ENCODE peak calls at places on chromosomes 16 and 17, in seven cellular contexts. U, O, C, H, N, L and J are unnamed samples.

GRCh38 chr16:67676516-67676915 is 9.9 kb downstream of the C16orf86 start:
- DNase-seq in O (no peak), C (no peak), H (no peak), U (no peak), L (no peak), N (no peak), J (no peak)

GRCh38 chr17:70168979-70169706 is at the start of gene KCNJ2:
- DNase-seq in N (peak; percentile 89), L (peak; percentile 91), C (peak; percentile 83), U (peak; percentile 78), O (peak; percentile 84), H (peak; percentile 95), J (peak; percentile 75)

GRCh38 chr17:35101725-35102124 is 17.9 kb downstream of the RAD51D start:
- DNase-seq in N (no peak), C (no peak), U (no peak), L (no peak), O (no peak), H (no peak), J (no peak)

GRCh38 chr16:82835487-82836160 is 208.9 kb downstream of the CDH13 start:
- DNase-seq in L (no peak), C (no peak), N (no peak), U (peak; percentile 19), H (no peak), O (no peak), J (no peak)

GRCh38 chr17:29386760-29387159 is 3.4 kb upstream of the TAOK1 start:
- DNase-seq in N (no peak), C (peak; percentile 46), U (no peak), O (no peak), H (no peak), L (no peak), J (no peak)

GRCh38 chr17:3602499-3602898 is 6.7 kb downstream of the TRPV1 start:
- DNase-seq in L (no peak), U (peak; percentile 8), H (peak; percentile 77), O (peak; percentile 42), N (no peak), C (no peak), J (no peak)

GRCh38 chr17:3944485-3945388 is 19.5 kb downstream of the ATP2A3 start:
- DNase-seq in H (peak; percentile 97), O (peak; percentile 80), N (peak; percentile 37), U (peak; percentile 41), L (peak; percentile 53), C (no peak), J (peak; percentile 51)

GRCh38 chr16:1299012-1299867 is 10.2 kb upstream of the UBE2I start:
- DNase-seq in C (no peak), L (no peak), U (no peak), O (peak; percentile 70), H (no peak), N (no peak), J (no peak)

GRCh38 chr16:81586421-81586820 is 141.8 kb downstream of the CMIP start:
- DNase-seq in C (no peak), O (no peak), L (no peak), H (no peak), N (no peak), U (peak; percentile 58), J (no peak)

GRCh38 chr16:48383877-48384304 is 1.3 kb downstream of the SIAH1 start:
- DNase-seq in U (peak; percentile 41), C (peak; percentile 57), N (peak; percentile 53), O (peak; percentile 34), H (no peak), L (no peak), J (no peak)

GRCh38 chr16:80369559-80369958 is 171.2 kb upstream of the DYNLRB2 start:
- DNase-seq in L (no peak), O (peak; percentile 30), H (peak; percentile 84), U (peak; percentile 59), N (peak; percentile 36), C (peak; percentile 63), J (peak; percentile 66)

GRCh38 chr16:82580293-82580900 is 46.4 kb upstream of the CDH13 start:
- DNase-seq in N (peak; percentile 27), L (no peak), U (peak; percentile 62), O (no peak), C (no peak), H (peak; percentile 46), J (no peak)

GRCh38 chr16:69836252-69836651 is 74.1 kb downstream of the WWP2 start:
- DNase-seq in L (no peak), C (no peak), O (no peak), H (no peak), U (no peak), N (no peak), J (no peak)

GRCh38 chr17:20955437-20956323 is 87.1 kb downstream of the USP22 start:
- DNase-seq in C (peak; percentile 62), N (peak; percentile 32), L (peak; percentile 27), O (peak; percentile 43), U (peak; percentile 28), H (no peak), J (peak; percentile 57)

GRCh38 chr17:31696184-31696602 is 162.9 kb downstream of the COPRS start:
- DNase-seq in U (peak; percentile 95), N (peak; percentile 40), H (peak; percentile 94), C (peak; percentile 78), O (peak; percentile 39), L (peak; percentile 88), J (peak; percentile 82)

GRCh38 chr16:10612649-10613179 is 32.3 kb upstream of the EMP2 start:
- DNase-seq in N (no peak), L (no peak), U (no peak), H (no peak), O (no peak), C (no peak), J (no peak)

GRCh38 chr17:17125136-17126084 is 80.7 kb downstream of the PLD6 start:
- DNase-seq in L (no peak), N (no peak), H (peak; percentile 44), O (no peak), U (no peak), C (no peak), J (no peak)

GRCh38 chr16:24955975-24956731 is 59.0 kb downstream of the ARHGAP17 start:
- DNase-seq in H (no peak), O (no peak), L (no peak), C (no peak), N (no peak), U (no peak), J (no peak)

GRCh38 chr17:32127156-32127897 is 15.0 kb upstream of the RHOT1 start:
- DNase-seq in C (peak; percentile 89), N (peak; percentile 89), O (peak; percentile 87), U (peak; percentile 71), H (peak; percentile 52), L (peak; percentile 85), J (peak; percentile 76)

GRCh38 chr17:62216847-62217246 is 151.8 kb upstream of the MED13 start:
- DNase-seq in U (no peak), C (no peak), N (no peak), H (no peak), L (no peak), O (no peak), J (no peak)

GRCh38 chr17:27993723-27994310 is 48.7 kb upstream of the NLK start:
- DNase-seq in C (no peak), H (no peak), U (no peak), L (no peak), N (no peak), O (no peak), J (no peak)

GRCh38 chr16:29023279-29024278 is 38.7 kb downstream of the LAT start:
- DNase-seq in L (no peak), U (peak; percentile 10), O (no peak), C (no peak), H (no peak), N (no peak), J (no peak)

GRCh38 chr16:77863250-77863649 is 74.9 kb downstream of the VAT1L start:
- DNase-seq in H (no peak), N (peak; percentile 92), L (no peak), C (no peak), O (no peak), U (no peak), J (no peak)

GRCh38 chr17:42775534-42776098 is 2.4 kb downstream of the VPS25 start:
- DNase-seq in C (no peak), L (no peak), U (peak; percentile 95), N (no peak), O (no peak), H (no peak), J (no peak)

GRCh38 chr17:65683428-65683827 is 122.0 kb upstream of the AXIN2 start:
- DNase-seq in H (no peak), C (no peak), U (no peak), O (no peak), N (no peak), L (no peak), J (no peak)

GRCh38 chr17:6670999-6671398 is 19.4 kb downstream of the C17orf100 start:
- DNase-seq in U (no peak), H (no peak), L (no peak), C (no peak), O (no peak), N (no peak), J (no peak)

GRCh38 chr17:48563385-48563838 is 14.7 kb downstream of the HOXB4 start:
- DNase-seq in H (no peak), L (no peak), O (no peak), C (no peak), N (no peak), U (peak; percentile 49), J (no peak)
- H3K4me3 ChIP-seq in H (no peak overlapping the region), L (peak overlapping the region; percentile 61), O (peak overlapping the region; percentile 52), C (peak overlapping the region; percentile 51), N (no peak overlapping the region), U (peak overlapping the region; percentile 48), J (no peak overlapping the region)

GRCh38 chr16:17176199-17176598 is 294.6 kb downstream of the XYLT1 start:
- DNase-seq in H (no peak), U (no peak), L (no peak), N (no peak), O (no peak), C (no peak), J (no peak)

GRCh38 chr16:17170435-17170834 is 300.3 kb downstream of the XYLT1 start:
- DNase-seq in U (no peak), C (no peak), O (no peak), H (no peak), N (no peak), L (no peak), J (no peak)

GRCh38 chr16:17177242-17177967 is 293.4 kb downstream of the XYLT1 start:
- DNase-seq in N (no peak), H (no peak), L (no peak), C (no peak), U (peak; percentile 95), O (no peak), J (no peak)

GRCh38 chr16:17171250-17172143 is 299.3 kb downstream of the XYLT1 start:
- DNase-seq in U (no peak), O (no peak), L (no peak), H (no peak), N (no peak), C (no peak), J (no peak)

GRCh38 chr16:17173134-17173729 is 297.5 kb downstream of the XYLT1 start:
- DNase-seq in O (peak; percentile 58), H (no peak), U (peak; percentile 85), N (peak; percentile 31), C (peak; percentile 74), L (peak; percentile 24), J (peak; percentile 19)
- H3K27ac ChIP-seq in O (no peak overlapping the region), H (no peak overlapping the region), U (no peak overlapping the region), N (no peak overlapping the region), C (no peak overlapping the region), L (no peak overlapping the region), J (no peak overlapping the region)

GRCh38 chr16:9297437-9298113 is 206.1 kb downstream of the HAPSTR1 start:
- DNase-seq in U (no peak), H (peak; percentile 61), C (no peak), L (no peak), N (no peak), O (peak; percentile 75), J (peak; percentile 18)
- TF ChIP-seq CTCF in U (no peak), H (peak; percentile 64), C (peak; percentile 79), L (peak; percentile 68), N (peak; percentile 39), O (peak; percentile 75), J (peak; percentile 41)

GRCh38 chr16:72786606-72787005 is 261.3 kb downstream of the ZFHX3 start:
- DNase-seq in N (no peak), O (no peak), H (peak; percentile 34), C (no peak), L (no peak), U (no peak), J (no peak)
- H3K4me3 ChIP-seq in N (no peak overlapping the region), O (no peak overlapping the region), H (peak overlapping the region; percentile 66), C (no peak overlapping the region), L (peak overlapping the region; percentile 57), U (no peak overlapping the region), J (peak overlapping the region; percentile 53)